ENCODE peak calls at places on chromosome 1, in four cellular contexts. M, J, K and R are unnamed samples.

GRCh38 chr1:201374376-201374775 is 3.1 kb downstream of the TNNT2 start:
- DNase-seq in M (no peak), J (no peak), K (no peak), R (no peak)

GRCh38 chr1:171636141-171636540 is 14.1 kb downstream of the MYOCOS start:
- DNase-seq in M (no peak), J (no peak), K (no peak), R (no peak)

GRCh38 chr1:202084791-202085681 is 37.7 kb upstream of the GPR37L1 start:
- DNase-seq in M (peak; percentile 32), J (no peak), K (peak; percentile 99), R (no peak)

GRCh38 chr1:208243522-208243850 is 698 bp downstream of the PLXNA2 start:
- DNase-seq in M (peak; percentile 38), J (no peak), K (no peak), R (peak; percentile 21)

GRCh38 chr1:67616394-67616985 is 68.5 kb upstream of the GADD45A start:
- DNase-seq in M (no peak), J (no peak), K (no peak), R (no peak)

GRCh38 chr1:208980590-208980989 is 602.9 kb upstream of the CAMK1G start:
- DNase-seq in M (no peak), J (no peak), K (no peak), R (no peak)

GRCh38 chr1:22790232-22791008 is 79.8 kb downstream of the EPHB2 start:
- DNase-seq in M (no peak), J (no peak), K (no peak), R (no peak)

GRCh38 chr1:10374442-10374860 is 24.4 kb upstream of the PGD start:
- DNase-seq in M (no peak), J (no peak), K (no peak), R (no peak)

GRCh38 chr1:27057801-27058647 is 45.4 kb upstream of the TENT5B start:
- DNase-seq in M (peak; percentile 78), J (no peak), K (no peak), R (no peak)

GRCh38 chr1:54255026-54255425 is 55.1 kb downstream of the MRPL37 start:
- DNase-seq in M (no peak), J (no peak), K (no peak), R (no peak)

GRCh38 chr1:100458925-100459814 is 78.8 kb upstream of the GPR88 start:
- DNase-seq in M (peak; percentile 85), J (peak; percentile 76), K (peak; percentile 66), R (peak; percentile 31)

GRCh38 chr1:172144445-172145060 is 275.9 kb upstream of the C1orf105 start:
- DNase-seq in M (no peak), J (no peak), K (no peak), R (no peak)

GRCh38 chr1:15139654-15140350 is 13.7 kb upstream of the TMEM51 start:
- DNase-seq in M (peak; percentile 65), J (peak; percentile 16), K (peak; percentile 96), R (no peak)

GRCh38 chr1:167860231-167860923 is 53.6 kb downstream of the ADCY10 start:
- DNase-seq in M (no peak), J (peak; percentile 66), K (no peak), R (no peak)

GRCh38 chr1:156347337-156347736 is 9.0 kb downstream of the TSACC start:
- DNase-seq in M (no peak), J (no peak), K (no peak), R (no peak)

GRCh38 chr1:212470059-212470458 is 37.3 kb downstream of the NENF start:
- DNase-seq in M (no peak), J (no peak), K (no peak), R (peak; percentile 56)

GRCh38 chr1:209641216-209642181 is 10.7 kb downstream of the LAMB3 start:
- DNase-seq in M (no peak), J (peak; percentile 60), K (no peak), R (no peak)

GRCh38 chr1:2466834-2467554 is 9.1 kb upstream of the PLCH2 start:
- DNase-seq in M (peak; percentile 75), J (peak; percentile 60), K (no peak), R (no peak)

GRCh38 chr1:210246447-210246846 is 13.9 kb downstream of the SERTAD4 start:
- DNase-seq in M (no peak), J (no peak), K (no peak), R (no peak)

GRCh38 chr1:24949331-24949881 is 19.3 kb upstream of the RUNX3 start:
- DNase-seq in M (no peak), J (peak; percentile 31), K (peak; percentile 15), R (no peak)

GRCh38 chr1:41898191-41898713 is 20.5 kb downstream of the HIVEP3 start:
- DNase-seq in M (no peak), J (peak; percentile 71), K (no peak), R (no peak)

GRCh38 chr1:180534199-180534598 is 24.6 kb upstream of the OVAAL start:
- DNase-seq in M (no peak), J (no peak), K (no peak), R (no peak)

GRCh38 chr1:236156512-236157208 is 14.3 kb downstream of the GPR137B start:
- DNase-seq in M (no peak), J (peak; percentile 20), K (no peak), R (no peak)

GRCh38 chr1:64263856-64264255 is 60.4 kb downstream of the UBE2U start:
- DNase-seq in M (no peak), J (no peak), K (no peak), R (no peak)

GRCh38 chr1:56821462-56821797 is 2.2 kb upstream of the FYB2 start:
- DNase-seq in M (no peak), J (no peak), K (peak; percentile 58), R (no peak)

GRCh38 chr1:31689821-31690220 is 14.0 kb downstream of the COL16A1 start:
- DNase-seq in M (no peak), J (no peak), K (no peak), R (peak; percentile 47)

GRCh38 chr1:17052038-17052437 is 1.8 kb downstream of the SDHB start:
- DNase-seq in M (no peak), J (no peak), K (peak; percentile 24), R (no peak)
- TF ChIP-seq JUNB in M (no peak), J (no peak), K (no peak), R (no peak)

GRCh38 chr1:1240348-1240732 is 6.2 kb downstream of the C1QTNF12 start:
- DNase-seq in M (no peak), J (no peak), K (no peak), R (no peak)

GRCh38 chr1:1239247-1239623 is 7.2 kb downstream of the B3GALT6 start:
- DNase-seq in M (no peak), J (no peak), K (no peak), R (no peak)

GRCh38 chr1:1240822-1241587 is 5.5 kb downstream of the C1QTNF12 start:
- DNase-seq in M (no peak), J (no peak), K (peak; percentile 46), R (no peak)

GRCh38 chr1:1238702-1239178 is 6.7 kb downstream of the B3GALT6 start:
- DNase-seq in M (no peak), J (no peak), K (no peak), R (no peak)

DNA sequence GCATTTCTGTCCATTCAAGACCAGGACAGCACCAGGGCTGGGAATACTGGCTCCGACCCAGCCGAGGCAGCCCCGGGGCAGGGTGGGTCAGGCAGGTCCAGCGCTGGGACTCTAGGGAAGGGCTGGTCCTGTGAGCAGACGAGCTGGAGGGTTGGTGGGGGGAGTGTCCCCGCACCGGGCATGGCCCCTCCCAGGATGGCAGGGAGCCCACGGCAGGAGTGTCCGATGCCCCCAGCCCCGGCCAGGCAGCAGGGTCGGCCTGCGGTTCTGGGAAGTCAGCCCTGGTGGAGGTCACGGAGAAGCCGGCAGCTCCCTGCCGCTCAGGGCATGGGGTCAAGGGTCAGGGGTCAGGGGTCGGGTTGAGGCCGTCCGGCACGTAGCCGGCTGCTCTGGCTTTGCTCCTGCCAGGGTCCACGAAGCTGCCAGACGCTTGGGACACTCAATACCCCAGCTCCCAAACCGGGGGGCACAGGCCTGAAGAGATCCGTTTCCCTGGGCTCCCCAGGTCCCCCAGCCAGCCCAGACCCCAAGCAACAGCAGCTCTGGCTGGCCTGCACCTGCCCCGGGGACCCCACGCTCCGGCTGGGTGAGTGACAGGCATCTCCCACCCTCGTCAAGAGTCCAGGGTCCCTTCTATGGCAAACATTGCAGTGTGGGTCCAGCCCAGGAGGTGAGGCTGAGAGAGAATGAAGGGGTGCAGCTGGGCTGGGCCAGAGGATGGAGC is 6.7 kb downstream of the C1QTNF12 start:
- DNase-seq in M (no peak), J (peak; percentile 56), K (peak; percentile 28), R (no peak)
- TF ChIP-seq JUNB in M (no peak), J (no peak), K (no peak), R (no peak)

DNA sequence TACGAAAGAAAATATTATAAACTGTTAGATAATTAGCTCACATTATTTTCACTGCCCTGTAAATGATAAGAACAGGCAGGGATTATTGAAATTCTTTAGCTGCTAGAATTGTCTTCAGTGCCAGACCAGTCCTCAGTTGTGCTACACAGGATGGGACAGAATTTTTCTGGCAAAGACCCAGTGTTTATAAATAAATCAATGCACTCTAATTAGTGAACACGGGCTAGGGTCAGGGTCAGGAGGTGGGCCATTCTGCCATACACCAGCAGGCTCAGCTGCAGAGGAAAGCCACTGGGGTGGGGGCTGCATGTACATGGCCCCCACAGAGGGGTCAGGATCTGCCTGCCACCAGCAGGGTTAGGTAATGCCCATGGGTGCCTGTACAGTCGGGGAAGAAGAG is 6.4 kb downstream of the BCAR3 start:
- DNase-seq in M (no peak), J (no peak), K (no peak), R (no peak)
- TF ChIP-seq JUNB in M (no peak), J (no peak), K (no peak), R (no peak)

GRCh38 chr1:188709146-188709545 is 1768.5 kb downstream of the BRINP3 start:
- DNase-seq in M (no peak), J (no peak), K (no peak), R (no peak)
- TF ChIP-seq JUNB in M (no peak), J (no peak), K (no peak), R (no peak)

GRCh38 chr1:39737546-39738169 is 1.0 kb upstream of the PPIE start:
- DNase-seq in M (no peak), J (no peak), K (peak; percentile 70), R (no peak)
- TF ChIP-seq JUNB in M (no peak), J (no peak), K (no peak), R (no peak)

GRCh38 chr1:205272541-205272940 is 44.8 kb downstream of the TMCC2 start:
- DNase-seq in M (no peak), J (no peak), K (no peak), R (no peak)
- TF ChIP-seq JUNB in M (no peak), J (no peak), K (no peak), R (no peak)

DNA sequence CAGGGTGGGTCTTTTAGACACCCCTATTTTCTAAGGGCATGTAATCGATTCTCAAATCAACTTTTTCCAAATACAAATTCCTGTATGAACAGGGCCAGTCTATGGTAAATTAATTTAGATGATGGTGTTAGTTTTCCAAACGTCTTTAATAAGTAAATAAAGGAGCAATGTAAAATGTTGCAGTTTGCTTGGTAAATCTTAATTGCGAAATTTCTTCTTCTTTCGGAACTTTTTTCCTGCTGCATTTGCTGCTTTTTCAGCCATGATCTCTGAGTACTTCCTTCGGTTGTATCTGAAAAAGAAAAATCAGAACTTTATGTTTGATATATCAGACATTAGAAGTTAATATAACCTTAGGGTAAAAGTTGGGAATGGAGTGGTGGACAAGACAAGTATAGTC is 9.4 kb downstream of the DNTTIP2 start:
- DNase-seq in M (no peak), J (no peak), K (no peak), R (no peak)
- TF ChIP-seq JUNB in M (no peak), J (no peak), K (no peak), R (no peak)